ENCODE peak calls at places on chromosomes 7 and 10, in seven cellular contexts. One of them, this sample, is unnamed.

GRCh38 chr10:123331438-123331837 is 177.2 kb downstream of the BUB3 start:
- DNase-seq in psoas muscle: no peak
- DNase-seq in nephron progenitor cell: no peak
- DNase-seq in left ventricle myocardium inferior: no peak
- DNase-seq in OCI-LY7: no peak
- DNase-seq in pancreas: no peak
- DNase-seq in coronary artery: no peak
- DNase-seq in this sample: no peak

GRCh38 chr7:8893761-8894160 is 460.4 kb downstream of the NXPH1 start:
- DNase-seq in nephron progenitor cell: no peak
- DNase-seq in pancreas: no peak
- DNase-seq in OCI-LY7: no peak
- DNase-seq in psoas muscle: no peak
- DNase-seq in coronary artery: no peak
- DNase-seq in left ventricle myocardium inferior: no peak
- DNase-seq in this sample: no peak

GRCh38 chr10:89710748-89711147 is 9.4 kb downstream of the KIF20B start:
- DNase-seq in left ventricle myocardium inferior: no peak
- DNase-seq in nephron progenitor cell: no peak
- DNase-seq in OCI-LY7: no peak
- DNase-seq in psoas muscle: no peak
- DNase-seq in pancreas: no peak
- DNase-seq in coronary artery: no peak
- DNase-seq in this sample: no peak

GRCh38 chr10:71596759-71597158 is 122.8 kb downstream of the C10orf105 start:
- DNase-seq in psoas muscle: no peak
- DNase-seq in OCI-LY7: no peak
- DNase-seq in pancreas: no peak
- DNase-seq in nephron progenitor cell: no peak
- DNase-seq in coronary artery: no peak
- DNase-seq in left ventricle myocardium inferior: no peak
- DNase-seq in this sample: no peak

GRCh38 chr10:120514035-120514620 is 57.1 kb downstream of the PLPP4 start:
- DNase-seq in coronary artery: no peak
- DNase-seq in psoas muscle: no peak
- DNase-seq in pancreas: peak
- DNase-seq in OCI-LY7: peak
- DNase-seq in nephron progenitor cell: peak
- DNase-seq in left ventricle myocardium inferior: no peak
- DNase-seq in this sample: no peak

GRCh38 chr7:1775389-1775788 is 105.3 kb downstream of the ELFN1 start:
- DNase-seq in psoas muscle: no peak
- DNase-seq in pancreas: no peak
- DNase-seq in left ventricle myocardium inferior: no peak
- DNase-seq in coronary artery: no peak
- DNase-seq in OCI-LY7: no peak
- DNase-seq in nephron progenitor cell: no peak
- DNase-seq in this sample: no peak

GRCh38 chr7:129292861-129293260 is 68.0 kb downstream of the AHCYL2 start:
- DNase-seq in coronary artery: no peak
- DNase-seq in psoas muscle: no peak
- DNase-seq in pancreas: no peak
- DNase-seq in OCI-LY7: no peak
- DNase-seq in left ventricle myocardium inferior: no peak
- DNase-seq in nephron progenitor cell: no peak
- DNase-seq in this sample: no peak

GRCh38 chr10:15784237-15784636 is 64.5 kb upstream of the ITGA8 start:
- DNase-seq in pancreas: no peak
- DNase-seq in nephron progenitor cell: no peak
- DNase-seq in left ventricle myocardium inferior: no peak
- DNase-seq in coronary artery: no peak
- DNase-seq in psoas muscle: no peak
- DNase-seq in OCI-LY7: no peak
- DNase-seq in this sample: no peak

GRCh38 chr10:124708246-124708779 is 35.9 kb downstream of the FAM53B start:
- DNase-seq in left ventricle myocardium inferior: no peak
- DNase-seq in nephron progenitor cell: no peak
- DNase-seq in coronary artery: no peak
- DNase-seq in pancreas: no peak
- DNase-seq in OCI-LY7: no peak
- DNase-seq in psoas muscle: peak
- DNase-seq in this sample: no peak

GRCh38 chr7:148856035-148856881 is 27.8 kb downstream of the EZH2 start:
- DNase-seq in pancreas: peak
- DNase-seq in OCI-LY7: peak
- DNase-seq in left ventricle myocardium inferior: no peak
- DNase-seq in psoas muscle: no peak
- DNase-seq in coronary artery: no peak
- DNase-seq in nephron progenitor cell: peak
- DNase-seq in this sample: no peak

DNA sequence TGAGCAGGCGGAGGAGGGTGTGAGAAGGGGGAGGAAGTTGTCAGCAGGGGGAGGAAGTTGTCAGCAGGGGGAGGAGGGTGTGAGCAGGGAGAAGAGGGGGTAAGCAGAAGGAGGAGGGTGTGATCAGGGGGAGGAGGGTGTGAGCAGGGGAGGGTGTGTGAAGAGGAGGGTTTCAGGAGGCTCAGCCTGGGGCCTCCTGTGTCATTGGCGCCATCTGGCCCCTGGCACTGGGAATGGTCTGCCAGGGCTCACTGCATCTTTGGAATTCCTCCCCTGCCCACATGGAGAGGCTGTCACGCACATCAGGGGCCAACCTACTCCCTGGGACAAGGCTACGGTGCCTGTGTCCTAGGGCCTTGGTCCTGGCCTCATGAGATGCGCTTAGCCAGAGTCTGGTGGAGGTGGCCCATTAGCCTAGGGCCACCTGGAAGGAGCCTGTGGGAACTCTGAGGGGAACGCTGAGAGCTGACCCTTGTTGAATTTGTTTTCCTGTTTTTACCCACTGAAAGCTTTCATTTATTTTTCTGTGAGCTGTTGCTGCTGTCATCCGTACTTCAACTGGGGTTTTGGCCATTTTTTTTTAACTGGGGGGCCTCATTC is 18.0 kb downstream of the CAMK2B start:
- DNase-seq in left ventricle myocardium inferior: no peak
- DNase-seq in nephron progenitor cell: peak
- DNase-seq in psoas muscle: peak
- DNase-seq in coronary artery: peak
- DNase-seq in OCI-LY7: peak
- DNase-seq in pancreas: peak
- DNase-seq in this sample: peak
- TF ChIP-seq CTCF in left ventricle myocardium inferior: peak
- TF ChIP-seq CTCF in nephron progenitor cell: no peak
- TF ChIP-seq CTCF in psoas muscle: no peak
- TF ChIP-seq CTCF in coronary artery: no peak
- TF ChIP-seq CTCF in OCI-LY7: peak
- TF ChIP-seq CTCF in pancreas: no peak
- TF ChIP-seq CTCF in this sample: peak

DNA sequence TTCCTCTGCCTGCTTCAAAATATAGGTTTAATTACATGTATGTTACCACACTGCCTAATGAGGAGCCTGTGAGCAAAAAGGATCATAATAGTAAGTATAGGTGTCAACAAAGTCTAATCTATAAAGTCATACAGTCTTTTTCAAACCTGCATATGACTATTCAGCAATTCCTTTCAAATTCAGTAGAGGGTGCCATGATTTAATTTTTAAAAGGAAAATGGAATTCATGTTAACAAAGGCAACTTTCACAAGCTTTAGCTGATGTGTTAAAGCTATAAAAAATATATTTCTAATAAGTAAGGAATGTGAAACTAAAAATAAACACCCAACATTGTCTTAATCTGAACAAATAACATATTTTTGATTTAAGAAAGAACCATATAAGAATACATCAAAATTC is 52.1 kb downstream of the MPP7 start:
- DNase-seq in psoas muscle: no peak
- DNase-seq in coronary artery: no peak
- DNase-seq in nephron progenitor cell: no peak
- DNase-seq in pancreas: no peak
- DNase-seq in OCI-LY7: peak
- DNase-seq in left ventricle myocardium inferior: no peak
- DNase-seq in this sample: no peak
- TF ChIP-seq CTCF in psoas muscle: peak
- TF ChIP-seq CTCF in coronary artery: peak
- TF ChIP-seq CTCF in nephron progenitor cell: peak
- TF ChIP-seq CTCF in pancreas: no peak
- TF ChIP-seq CTCF in OCI-LY7: peak
- TF ChIP-seq CTCF in left ventricle myocardium inferior: peak
- TF ChIP-seq CTCF in this sample: peak

GRCh38 chr10:43904301-43904700 is 255.6 kb upstream of the ZNF32 start:
- DNase-seq in pancreas: no peak
- DNase-seq in OCI-LY7: no peak
- DNase-seq in psoas muscle: no peak
- DNase-seq in nephron progenitor cell: no peak
- DNase-seq in coronary artery: no peak
- DNase-seq in left ventricle myocardium inferior: no peak
- DNase-seq in this sample: no peak
- TF ChIP-seq CTCF in pancreas: no peak
- TF ChIP-seq CTCF in OCI-LY7: no peak
- TF ChIP-seq CTCF in psoas muscle: no peak
- TF ChIP-seq CTCF in nephron progenitor cell: no peak
- TF ChIP-seq CTCF in coronary artery: no peak
- TF ChIP-seq CTCF in left ventricle myocardium inferior: no peak
- TF ChIP-seq CTCF in this sample: no peak

GRCh38 chr10:102117391-102118159 is 2.6 kb downstream of the LDB1 start:
- DNase-seq in coronary artery: peak
- DNase-seq in left ventricle myocardium inferior: peak
- DNase-seq in nephron progenitor cell: peak
- DNase-seq in pancreas: peak
- DNase-seq in OCI-LY7: peak
- DNase-seq in psoas muscle: peak
- DNase-seq in this sample: peak
- TF ChIP-seq CTCF in coronary artery: no peak
- TF ChIP-seq CTCF in left ventricle myocardium inferior: peak
- TF ChIP-seq CTCF in nephron progenitor cell: peak
- TF ChIP-seq CTCF in pancreas: no peak
- TF ChIP-seq CTCF in OCI-LY7: peak
- TF ChIP-seq CTCF in psoas muscle: no peak
- TF ChIP-seq CTCF in this sample: peak

DNA sequence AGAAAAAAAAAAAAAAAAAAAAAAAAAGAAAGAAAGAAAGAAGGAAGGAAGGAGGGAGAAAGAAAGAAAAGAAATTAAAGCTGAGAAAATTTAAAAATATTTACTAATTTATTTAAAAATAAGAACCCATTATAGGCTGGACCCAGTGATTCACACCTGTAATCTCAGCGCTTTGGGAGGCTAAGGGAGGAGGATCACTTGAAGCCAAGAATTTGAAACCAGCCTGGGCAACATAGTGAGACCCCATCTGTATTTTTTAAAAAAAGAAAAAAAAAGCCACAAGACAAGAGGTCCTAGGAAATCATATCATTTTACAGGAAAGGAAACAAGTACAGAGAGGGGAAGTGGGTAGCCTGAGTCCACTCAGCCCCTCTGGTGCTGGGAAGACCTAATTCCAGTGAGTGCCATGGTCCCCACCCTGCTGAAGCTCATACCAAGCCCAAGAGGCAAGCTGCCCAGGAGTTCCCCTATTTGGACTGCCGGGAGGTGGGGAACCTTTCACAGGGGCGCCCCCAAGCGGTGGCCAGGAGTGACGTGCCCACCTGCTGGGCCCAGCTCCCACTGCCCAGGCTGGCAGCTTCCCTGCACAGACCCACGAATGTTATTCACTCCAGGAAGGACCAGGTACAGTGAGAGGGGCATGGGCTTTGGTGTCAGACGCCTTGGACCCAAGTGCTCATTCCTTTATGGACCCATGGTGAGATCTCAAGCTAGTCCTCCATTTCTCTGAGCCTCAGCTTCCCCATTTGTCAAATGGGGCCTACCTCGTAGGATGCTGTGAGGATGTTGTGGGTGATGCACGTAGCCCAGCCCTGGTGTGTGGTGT is 133.6 kb downstream of the ZMIZ1 start:
- DNase-seq in pancreas: no peak
- DNase-seq in OCI-LY7: peak
- DNase-seq in nephron progenitor cell: peak
- DNase-seq in left ventricle myocardium inferior: no peak
- DNase-seq in coronary artery: no peak
- DNase-seq in psoas muscle: no peak
- DNase-seq in this sample: no peak
- TF ChIP-seq CTCF in pancreas: no peak
- TF ChIP-seq CTCF in OCI-LY7: peak
- TF ChIP-seq CTCF in nephron progenitor cell: peak
- TF ChIP-seq CTCF in left ventricle myocardium inferior: peak
- TF ChIP-seq CTCF in coronary artery: no peak
- TF ChIP-seq CTCF in psoas muscle: peak
- TF ChIP-seq CTCF in this sample: peak

GRCh38 chr10:97169911-97170693 is 15.7 kb downstream of the SLIT1 start:
- DNase-seq in psoas muscle: peak
- DNase-seq in nephron progenitor cell: no peak
- DNase-seq in coronary artery: no peak
- DNase-seq in OCI-LY7: no peak
- DNase-seq in left ventricle myocardium inferior: peak
- DNase-seq in pancreas: peak
- DNase-seq in this sample: no peak
- TF ChIP-seq CTCF in psoas muscle: no peak
- TF ChIP-seq CTCF in nephron progenitor cell: no peak
- TF ChIP-seq CTCF in coronary artery: no peak
- TF ChIP-seq CTCF in OCI-LY7: no peak
- TF ChIP-seq CTCF in left ventricle myocardium inferior: peak
- TF ChIP-seq CTCF in pancreas: no peak
- TF ChIP-seq CTCF in this sample: no peak

DNA sequence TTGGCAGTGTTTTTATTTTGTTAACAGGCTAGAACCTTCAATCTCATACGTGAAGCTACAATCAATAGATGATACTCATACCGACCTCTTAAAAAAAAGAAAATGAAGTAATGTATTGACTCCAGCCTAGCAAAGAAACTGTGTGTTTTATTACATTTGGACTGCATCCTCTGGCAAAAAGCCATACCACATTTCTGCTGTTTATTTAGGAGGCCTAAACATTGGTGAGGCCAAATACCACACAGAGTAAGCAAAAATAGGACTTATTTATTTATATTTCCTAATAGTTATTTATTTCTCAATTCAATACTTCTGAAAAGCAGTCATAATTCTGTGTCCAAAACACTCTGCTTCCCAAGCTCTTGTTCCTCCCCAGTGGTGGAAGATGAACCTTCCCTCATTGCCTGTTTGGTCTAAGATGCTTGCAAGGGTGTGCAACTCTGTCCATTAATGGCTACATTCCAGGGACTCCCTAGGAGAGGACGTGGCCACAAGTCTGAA is 398.8 kb upstream of the KLF6 start:
- DNase-seq in pancreas: no peak
- DNase-seq in coronary artery: no peak
- DNase-seq in nephron progenitor cell: no peak
- DNase-seq in left ventricle myocardium inferior: no peak
- DNase-seq in psoas muscle: no peak
- DNase-seq in OCI-LY7: no peak
- DNase-seq in this sample: no peak
- TF ChIP-seq CTCF in pancreas: no peak
- TF ChIP-seq CTCF in coronary artery: no peak
- TF ChIP-seq CTCF in nephron progenitor cell: no peak
- TF ChIP-seq CTCF in left ventricle myocardium inferior: no peak
- TF ChIP-seq CTCF in psoas muscle: no peak
- TF ChIP-seq CTCF in OCI-LY7: no peak
- TF ChIP-seq CTCF in this sample: peak